ENCODE peak calls at places on chromosomes 12 and 14, in four cellular contexts. H, P, A and Z are unnamed samples.
A peak's percentile ranks its signal among the peaks of the same experiment; 100 is the strongest.

GRCh38 chr14:87873741-87874140 is 119.2 kb downstream of the GALC start:
- DNase-seq in H (no peak), P (no peak), A (no peak), Z (no peak)

GRCh38 chr14:99759546-99759925 is 33.7 kb upstream of the EML1 start:
- DNase-seq in H (no peak), P (no peak), A (no peak), Z (no peak)

GRCh38 chr12:132557969-132558856 is 52.2 kb downstream of the LRCOL1 start:
- DNase-seq in H (no peak), P (no peak), A (no peak), Z (no peak)

GRCh38 chr12:52023182-52023975 is 16.6 kb downstream of the TAMALIN start:
- DNase-seq in H (peak; percentile 92), P (peak; percentile 90), A (peak; percentile 90), Z (peak; percentile 47)

GRCh38 chr12:48004941-48005749 is 869 bp upstream of the COL2A1 start:
- DNase-seq in H (peak; percentile 60), P (no peak), A (peak; percentile 53), Z (no peak)

GRCh38 chr12:95976416-95976832 is 19.7 kb downstream of the HAL start:
- DNase-seq in H (no peak), P (no peak), A (no peak), Z (no peak)

GRCh38 chr12:119693006-119693405 is 25.1 kb downstream of the PRKAB1 start:
- DNase-seq in H (no peak), P (peak; percentile 52), A (no peak), Z (peak; percentile 98)

GRCh38 chr14:83988274-83988673 is 1541.7 kb upstream of the FLRT2 start:
- DNase-seq in H (no peak), P (no peak), A (no peak), Z (no peak)

GRCh38 chr12:130026608-130027176 is 122.9 kb upstream of the TMEM132D start:
- DNase-seq in H (peak; percentile 33), P (no peak), A (peak; percentile 37), Z (no peak)

GRCh38 chr12:19885092-19885813 is 446.0 kb downstream of the AEBP2 start:
- DNase-seq in H (no peak), P (no peak), A (no peak), Z (no peak)

GRCh38 chr12:65532744-65533143 is 254.3 kb downstream of the MSRB3 start:
- DNase-seq in H (no peak), P (no peak), A (no peak), Z (peak; percentile 97)

GRCh38 chr12:131671871-131672270 is 39.0 kb upstream of the SFSWAP start:
- DNase-seq in H (no peak), P (no peak), A (no peak), Z (no peak)

GRCh38 chr14:29236848-29237247 is 470.3 kb downstream of the FOXG1 start:
- DNase-seq in H (no peak), P (no peak), A (no peak), Z (peak; percentile 86)

GRCh38 chr14:74511966-74512365 is 18.4 kb downstream of the ISCA2 start:
- DNase-seq in H (no peak), P (no peak), A (no peak), Z (no peak)

GRCh38 chr12:52056801-52057613 is 5.8 kb downstream of the NR4A1 start:
- DNase-seq in H (no peak), P (peak; percentile 49), A (no peak), Z (no peak)

GRCh38 chr14:99177046-99177655 is 94.8 kb downstream of the BCL11B start:
- DNase-seq in H (no peak), P (no peak), A (no peak), Z (no peak)

GRCh38 chr12:67991158-67991557 is 1.9 kb downstream of the IFNG-AS1 start:
- DNase-seq in H (no peak), P (no peak), A (no peak), Z (no peak)

GRCh38 chr14:103552011-103552797 is 10.3 kb downstream of the BAG5 start:
- DNase-seq in H (no peak), P (peak; percentile 49), A (no peak), Z (peak; percentile 67)

GRCh38 chr12:45235087-45236025 is 19.5 kb downstream of the ANO6 start:
- DNase-seq in H (peak; percentile 65), P (no peak), A (no peak), Z (peak; percentile 49)

GRCh38 chr14:28652782-28653181 is 113.8 kb upstream of the FOXG1 start:
- DNase-seq in H (no peak), P (no peak), A (no peak), Z (no peak)

GRCh38 chr12:113439606-113440030 is 17.4 kb downstream of the SDSL start:
- DNase-seq in H (peak; percentile 85), P (no peak), A (peak; percentile 62), Z (peak; percentile 30)

GRCh38 chr12:31020385-31021166 is 53.1 kb upstream of the DDX11 start:
- DNase-seq in H (no peak), P (no peak), A (no peak), Z (no peak)

GRCh38 chr12:109716512-109717389 is 3.1 kb downstream of the FAM222A start:
- DNase-seq in H (no peak), P (peak; percentile 61), A (no peak), Z (no peak)

GRCh38 chr12:53320352-53321195 is 836 bp downstream of the AAAS start:
- DNase-seq in H (no peak), P (no peak), A (no peak), Z (peak; percentile 19)

GRCh38 chr14:38662781-38663180 is 406.9 kb upstream of the CLEC14A start:
- DNase-seq in H (no peak), P (no peak), A (no peak), Z (no peak)

GRCh38 chr12:11981174-11981733 is 89.5 kb upstream of the BCL2L14 start:
- DNase-seq in H (no peak), P (no peak), A (no peak), Z (no peak)

GRCh38 chr12:124713041-124713435 is 145.6 kb upstream of the NCOR2 start:
- DNase-seq in H (no peak), P (peak; percentile 84), A (no peak), Z (no peak)

GRCh38 chr14:57578427-57579220 is 85.0 kb upstream of the CCDC198 start:
- DNase-seq in H (no peak), P (no peak), A (no peak), Z (no peak)

GRCh38 chr14:24258548-24259265 is 4.3 kb downstream of the TGM1 start:
- DNase-seq in H (no peak), P (no peak), A (no peak), Z (no peak)

GRCh38 chr14:65297744-65298143 is 114.8 kb upstream of the FUT8 start:
- DNase-seq in H (no peak), P (no peak), A (no peak), Z (no peak)

GRCh38 chr12:98727196-98727595 is 82.1 kb downstream of the APAF1 start:
- DNase-seq in H (no peak), P (no peak), A (no peak), Z (no peak)

GRCh38 chr12:66832997-66833396 is 154.1 kb upstream of the GRIP1 start:
- DNase-seq in H (no peak), P (no peak), A (no peak), Z (no peak)

GRCh38 chr12:66823857-66824570 is 145.1 kb upstream of the GRIP1 start:
- DNase-seq in H (no peak), P (no peak), A (no peak), Z (no peak)

GRCh38 chr12:66831495-66831894 is 152.6 kb upstream of the GRIP1 start:
- DNase-seq in H (no peak), P (no peak), A (no peak), Z (no peak)

GRCh38 chr12:66829660-66830325 is 150.9 kb upstream of the GRIP1 start:
- DNase-seq in H (no peak), P (no peak), A (no peak), Z (no peak)
- TF ChIP-seq CTCF in H (no peak), P (no peak), A (no peak), Z (no peak)

DNA sequence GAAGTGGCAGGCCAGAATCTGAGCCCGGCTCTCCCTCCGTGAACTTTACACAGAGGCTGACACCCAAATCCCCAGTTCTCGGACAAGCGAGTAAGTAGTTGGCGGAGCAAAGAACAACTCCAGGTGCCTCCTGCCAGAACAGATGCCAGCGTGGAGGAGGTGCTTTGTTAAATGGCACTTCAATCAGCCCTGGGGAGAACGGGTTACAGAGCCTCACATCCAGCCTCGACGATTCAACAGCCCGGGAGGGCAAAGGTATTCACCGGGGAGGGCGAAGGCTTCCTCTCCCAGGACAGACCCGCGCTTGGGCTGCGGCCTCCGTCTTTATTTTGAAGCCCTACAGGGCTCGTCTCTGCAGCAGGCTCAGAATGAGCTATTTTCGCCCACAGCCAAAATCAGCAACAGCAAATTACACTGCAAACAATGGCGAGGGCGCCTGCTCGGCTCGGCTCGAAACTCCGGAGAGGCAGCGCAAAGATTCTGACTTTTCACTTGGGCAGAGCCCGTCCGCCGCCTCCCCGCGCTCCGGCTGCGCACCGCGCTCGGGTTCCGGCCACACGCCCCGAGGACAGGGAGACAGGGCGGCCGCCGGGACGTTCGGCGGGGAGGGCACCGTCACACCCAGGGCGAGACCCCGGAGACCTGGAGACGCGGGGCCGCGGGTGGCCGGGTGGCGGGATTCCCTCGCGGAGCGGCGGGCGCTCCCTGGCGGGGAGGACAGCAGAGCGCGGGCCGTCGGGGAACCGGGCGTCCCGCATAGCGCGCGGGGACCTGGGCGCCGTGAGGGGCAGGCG is 811 bp downstream of the TMCC3 start:
- DNase-seq in H (peak; percentile 47), P (peak; percentile 51), A (peak; percentile 59), Z (no peak)
- TF ChIP-seq CTCF in H (no peak), P (peak; percentile 48), A (peak; percentile 57), Z (no peak)

GRCh38 chr12:33432992-33433391 is 6.6 kb downstream of the SYT10 start:
- DNase-seq in H (no peak), P (no peak), A (no peak), Z (no peak)

GRCh38 chr12:33431648-33432047 is 8.0 kb downstream of the SYT10 start:
- DNase-seq in H (no peak), P (no peak), A (no peak), Z (no peak)

GRCh38 chr12:33423706-33424105 is 15.9 kb downstream of the SYT10 start:
- DNase-seq in H (no peak), P (no peak), A (no peak), Z (no peak)

GRCh38 chr12:33429468-33429867 is 10.2 kb downstream of the SYT10 start:
- DNase-seq in H (no peak), P (no peak), A (no peak), Z (no peak)

DNA sequence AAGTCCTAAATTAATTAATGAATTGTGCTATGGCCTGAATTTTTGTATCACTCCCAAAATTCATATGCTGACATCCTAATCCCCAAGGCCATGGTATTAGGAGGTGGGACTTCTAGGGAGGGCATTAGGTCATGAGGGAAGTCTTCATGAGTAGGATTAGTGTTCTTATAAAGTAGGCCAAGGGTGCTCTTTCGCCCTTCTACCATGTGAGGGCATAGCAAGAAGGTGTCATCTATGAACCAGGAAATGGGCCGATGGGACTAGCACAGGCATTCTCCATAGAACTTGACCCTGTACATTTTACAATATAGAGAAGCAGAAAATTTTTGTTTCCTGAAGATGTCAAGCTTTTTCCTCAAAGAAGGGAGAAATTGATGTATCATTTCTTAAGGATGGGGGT is 12.5 kb downstream of the SYT10 start:
- DNase-seq in H (peak; percentile 19), P (no peak), A (no peak), Z (no peak)
- TF ChIP-seq CTCF in H (peak; percentile 31), P (no peak), A (peak; percentile 51), Z (no peak)

GRCh38 chr12:40315375-40315774 is 90.6 kb downstream of the LRRK2 start:
- DNase-seq in H (no peak), P (no peak), A (no peak), Z (no peak)

GRCh38 chr12:40313928-40314327 is 89.1 kb downstream of the LRRK2 start:
- DNase-seq in H (no peak), P (no peak), A (no peak), Z (no peak)

GRCh38 chr12:40314927-40315326 is 90.1 kb downstream of the LRRK2 start:
- DNase-seq in H (no peak), P (no peak), A (no peak), Z (no peak)

GRCh38 chr12:40312196-40312595 is 87.4 kb downstream of the LRRK2 start:
- DNase-seq in H (no peak), P (no peak), A (no peak), Z (no peak)

GRCh38 chr12:40312982-40313576 is 88.3 kb downstream of the LRRK2 start:
- DNase-seq in H (no peak), P (no peak), A (no peak), Z (peak; percentile 9)
- TF ChIP-seq CTCF in H (no peak), P (peak; percentile 39), A (peak; percentile 62), Z (peak; percentile 76)